ENCODE peak calls at places on chromosomes 11 and 22, in four cellular contexts. One of them, this sample, is unnamed. For H3K36me3 and H3K27me3, the result is how much of the 10 kb centered on the place peaks cover.

GRCh38 chr11:45238724-45239123 is 47.4 kb downstream of the SYT13 start:
- DNase-seq in neural progenitor cell: no peak
- DNase-seq in PC-3: peak
- DNase-seq in fibroblast of lung: peak
- DNase-seq in this sample: no peak

GRCh38 chr11:28697920-28698827 is 590.0 kb downstream of the METTL15 start:
- DNase-seq in neural progenitor cell: peak
- DNase-seq in PC-3: peak
- DNase-seq in fibroblast of lung: peak
- DNase-seq in this sample: peak

GRCh38 chr11:35216962-35217667 is 78.1 kb downstream of the CD44 start:
- DNase-seq in neural progenitor cell: no peak
- DNase-seq in PC-3: no peak
- DNase-seq in fibroblast of lung: no peak
- DNase-seq in this sample: no peak

GRCh38 chr11:61601512-61601911 is 20.6 kb upstream of the SYT7 start:
- DNase-seq in neural progenitor cell: no peak
- DNase-seq in PC-3: peak
- DNase-seq in fibroblast of lung: no peak
- DNase-seq in this sample: no peak

GRCh38 chr11:111913997-111914396 is 1.5 kb downstream of the HSPB2 start:
- DNase-seq in neural progenitor cell: no peak
- DNase-seq in PC-3: peak
- DNase-seq in fibroblast of lung: peak
- DNase-seq in this sample: no peak

GRCh38 chr11:27795955-27796861 is 96.0 kb upstream of the BDNF start:
- DNase-seq in neural progenitor cell: peak
- DNase-seq in PC-3: no peak
- DNase-seq in fibroblast of lung: no peak
- DNase-seq in this sample: peak

GRCh38 chr22:24807284-24807950 is 1.4 kb downstream of the SGSM1 start:
- DNase-seq in neural progenitor cell: peak
- DNase-seq in PC-3: no peak
- DNase-seq in fibroblast of lung: peak
- DNase-seq in this sample: no peak

GRCh38 chr11:39304586-39304985 is 2154.9 kb downstream of the LRRC4C start:
- DNase-seq in neural progenitor cell: no peak
- DNase-seq in PC-3: peak
- DNase-seq in fibroblast of lung: no peak
- DNase-seq in this sample: no peak

GRCh38 chr11:7612056-7612660 is 61.1 kb downstream of the CYB5R2 start:
- DNase-seq in neural progenitor cell: no peak
- DNase-seq in PC-3: no peak
- DNase-seq in fibroblast of lung: no peak
- DNase-seq in this sample: no peak

GRCh38 chr11:117835576-117835975 is 11.0 kb upstream of the FXYD2 start:
- DNase-seq in neural progenitor cell: no peak
- DNase-seq in PC-3: no peak
- DNase-seq in fibroblast of lung: no peak
- DNase-seq in this sample: no peak

GRCh38 chr11:2662024-2662312 is 37.8 kb downstream of the KCNQ1OT1 start:
- DNase-seq in neural progenitor cell: no peak
- DNase-seq in PC-3: no peak
- DNase-seq in fibroblast of lung: no peak
- DNase-seq in this sample: peak

GRCh38 chr22:31083923-31084810 is 3.0 kb downstream of the SMTN start:
- DNase-seq in neural progenitor cell: no peak
- DNase-seq in PC-3: no peak
- DNase-seq in fibroblast of lung: no peak
- DNase-seq in this sample: peak

GRCh38 chr22:48719978-48720661 is 1107.6 kb downstream of the BRD1 start:
- DNase-seq in neural progenitor cell: peak
- DNase-seq in PC-3: no peak
- DNase-seq in fibroblast of lung: no peak
- DNase-seq in this sample: peak

GRCh38 chr11:13104619-13105236 is 95.6 kb downstream of the RASSF10 start:
- DNase-seq in neural progenitor cell: no peak
- DNase-seq in PC-3: no peak
- DNase-seq in fibroblast of lung: no peak
- DNase-seq in this sample: no peak

GRCh38 chr11:104529916-104530315 is 366.0 kb upstream of the PDGFD start:
- DNase-seq in neural progenitor cell: no peak
- DNase-seq in PC-3: no peak
- DNase-seq in fibroblast of lung: no peak
- DNase-seq in this sample: no peak

GRCh38 chr11:2166091-2166851 is 5.3 kb upstream of the INS start:
- DNase-seq in neural progenitor cell: peak
- DNase-seq in PC-3: peak
- DNase-seq in fibroblast of lung: peak
- DNase-seq in this sample: peak

GRCh38 chr22:39239561-39240423 is 5.0 kb downstream of the PDGFB start:
- DNase-seq in neural progenitor cell: no peak
- DNase-seq in PC-3: peak
- DNase-seq in fibroblast of lung: no peak
- DNase-seq in this sample: no peak

GRCh38 chr11:16986434-16987204 is 27.6 kb downstream of the PLEKHA7 start:
- DNase-seq in neural progenitor cell: no peak
- DNase-seq in PC-3: peak
- DNase-seq in fibroblast of lung: no peak
- DNase-seq in this sample: no peak

GRCh38 chr11:3934658-3935057 is 79.2 kb downstream of the STIM1 start:
- DNase-seq in neural progenitor cell: no peak
- DNase-seq in PC-3: no peak
- DNase-seq in fibroblast of lung: no peak
- DNase-seq in this sample: no peak

GRCh38 chr11:44816761-44817160 is 90.0 kb downstream of the TSPAN18 start:
- DNase-seq in neural progenitor cell: no peak
- DNase-seq in PC-3: no peak
- DNase-seq in fibroblast of lung: no peak
- DNase-seq in this sample: no peak

GRCh38 chr11:86688398-86689179 is 16.2 kb upstream of the ME3 start:
- DNase-seq in neural progenitor cell: no peak
- DNase-seq in PC-3: no peak
- DNase-seq in fibroblast of lung: peak
- DNase-seq in this sample: no peak

GRCh38 chr11:100925935-100926334 is 203.7 kb downstream of the PGR start:
- DNase-seq in neural progenitor cell: no peak
- DNase-seq in PC-3: peak
- DNase-seq in fibroblast of lung: peak
- DNase-seq in this sample: no peak

GRCh38 chr11:6862961-6863360 is at the start of gene OR10A2:
- DNase-seq in neural progenitor cell: peak
- DNase-seq in PC-3: peak
- DNase-seq in fibroblast of lung: no peak
- DNase-seq in this sample: peak

GRCh38 chr11:62020661-62021060 is 53.2 kb upstream of the FTH1 start:
- DNase-seq in neural progenitor cell: no peak
- DNase-seq in PC-3: peak
- DNase-seq in fibroblast of lung: no peak
- DNase-seq in this sample: no peak

GRCh38 chr11:78253797-78254196 is 65.1 kb downstream of the USP35 start:
- DNase-seq in neural progenitor cell: no peak
- DNase-seq in PC-3: peak
- DNase-seq in fibroblast of lung: peak
- DNase-seq in this sample: no peak

GRCh38 chr22:45149671-45150070 is 14.1 kb upstream of the NUP50 start:
- DNase-seq in neural progenitor cell: no peak
- DNase-seq in PC-3: no peak
- DNase-seq in fibroblast of lung: peak
- DNase-seq in this sample: no peak

GRCh38 chr11:126636911-126637799 is 281.7 kb downstream of the ST3GAL4 start:
- DNase-seq in neural progenitor cell: no peak
- DNase-seq in PC-3: no peak
- DNase-seq in fibroblast of lung: peak
- DNase-seq in this sample: no peak

GRCh38 chr11:33319965-33320813 is 63.0 kb downstream of the HIPK3 start:
- DNase-seq in neural progenitor cell: no peak
- DNase-seq in PC-3: no peak
- DNase-seq in fibroblast of lung: no peak
- DNase-seq in this sample: no peak

GRCh38 chr11:69560141-69560790 is 78.8 kb downstream of the LINC01488 start:
- DNase-seq in neural progenitor cell: no peak
- DNase-seq in PC-3: no peak
- DNase-seq in fibroblast of lung: peak
- DNase-seq in this sample: no peak

GRCh38 chr11:1628506-1629325 is 859 bp upstream of the KRTAP5-5 start:
- DNase-seq in neural progenitor cell: peak
- DNase-seq in PC-3: peak
- DNase-seq in fibroblast of lung: no peak
- DNase-seq in this sample: peak

GRCh38 chr11:69711824-69712801 is 8.3 kb upstream of the FGF19 start:
- DNase-seq in neural progenitor cell: peak
- DNase-seq in PC-3: no peak
- DNase-seq in fibroblast of lung: no peak
- DNase-seq in this sample: peak

GRCh38 chr11:3882671-3883070 is 27.2 kb downstream of the STIM1 start:
- DNase-seq in neural progenitor cell: no peak
- DNase-seq in PC-3: no peak
- DNase-seq in fibroblast of lung: no peak
- DNase-seq in this sample: no peak

GRCh38 chr11:95668113-95668512 is 121.5 kb downstream of the FAM76B start:
- DNase-seq in neural progenitor cell: no peak
- DNase-seq in PC-3: no peak
- DNase-seq in fibroblast of lung: no peak
- DNase-seq in this sample: no peak

GRCh38 chr11:110148775-110149744 is 55.9 kb downstream of the ZC3H12C start:
- DNase-seq in neural progenitor cell: no peak
- DNase-seq in PC-3: peak
- DNase-seq in fibroblast of lung: peak
- DNase-seq in this sample: no peak

GRCh38 chr11:72641522-72641899 is 32.7 kb downstream of the PDE2A start:
- DNase-seq in neural progenitor cell: no peak
- DNase-seq in PC-3: no peak
- DNase-seq in fibroblast of lung: no peak
- DNase-seq in this sample: no peak
- H3K4me3 ChIP-seq in neural progenitor cell: no peak
- H3K4me3 ChIP-seq in PC-3: peak
- H3K4me3 ChIP-seq in fibroblast of lung: no peak
- H3K4me3 ChIP-seq in this sample: no peak

DNA sequence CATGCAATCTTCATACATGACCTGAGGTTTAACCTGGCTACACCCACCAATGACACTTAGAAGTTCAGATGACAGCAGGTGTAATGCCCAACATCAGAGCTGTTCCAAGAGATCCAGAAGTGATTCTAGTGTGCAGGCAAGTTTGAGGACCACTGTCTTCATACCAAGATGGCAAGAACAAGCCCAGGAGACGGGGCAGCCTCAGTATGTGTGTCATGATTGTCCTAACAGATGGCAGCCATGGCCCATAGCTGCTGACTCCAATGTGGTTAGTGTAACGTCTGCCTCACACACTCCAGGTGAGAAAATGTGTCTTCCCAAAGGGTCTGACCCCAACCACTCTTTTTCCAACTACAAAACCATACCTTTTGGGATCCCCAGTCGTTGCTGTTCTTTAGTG is 97.3 kb downstream of the ETS1 start:
- DNase-seq in neural progenitor cell: no peak
- DNase-seq in PC-3: no peak
- DNase-seq in fibroblast of lung: no peak
- DNase-seq in this sample: no peak
- H3K36me3 ChIP-seq in neural progenitor cell: under half
- H3K36me3 ChIP-seq in PC-3: half or more
- H3K36me3 ChIP-seq in fibroblast of lung: under half
- H3K36me3 ChIP-seq in this sample: under half

GRCh38 chr11:370087-370941 is 1.0 kb downstream of the B4GALNT4 start:
- DNase-seq in neural progenitor cell: peak
- DNase-seq in PC-3: no peak
- DNase-seq in fibroblast of lung: no peak
- DNase-seq in this sample: peak

GRCh38 chr11:367956-368413 is 1.3 kb upstream of the B4GALNT4 start:
- DNase-seq in neural progenitor cell: no peak
- DNase-seq in PC-3: no peak
- DNase-seq in fibroblast of lung: no peak
- DNase-seq in this sample: peak

GRCh38 chr11:369336-370018 is at the start of gene B4GALNT4:
- DNase-seq in neural progenitor cell: peak
- DNase-seq in PC-3: peak
- DNase-seq in fibroblast of lung: peak
- DNase-seq in this sample: peak

GRCh38 chr11:371051-371450 is 1.8 kb downstream of the B4GALNT4 start:
- DNase-seq in neural progenitor cell: no peak
- DNase-seq in PC-3: no peak
- DNase-seq in fibroblast of lung: no peak
- DNase-seq in this sample: no peak

DNA sequence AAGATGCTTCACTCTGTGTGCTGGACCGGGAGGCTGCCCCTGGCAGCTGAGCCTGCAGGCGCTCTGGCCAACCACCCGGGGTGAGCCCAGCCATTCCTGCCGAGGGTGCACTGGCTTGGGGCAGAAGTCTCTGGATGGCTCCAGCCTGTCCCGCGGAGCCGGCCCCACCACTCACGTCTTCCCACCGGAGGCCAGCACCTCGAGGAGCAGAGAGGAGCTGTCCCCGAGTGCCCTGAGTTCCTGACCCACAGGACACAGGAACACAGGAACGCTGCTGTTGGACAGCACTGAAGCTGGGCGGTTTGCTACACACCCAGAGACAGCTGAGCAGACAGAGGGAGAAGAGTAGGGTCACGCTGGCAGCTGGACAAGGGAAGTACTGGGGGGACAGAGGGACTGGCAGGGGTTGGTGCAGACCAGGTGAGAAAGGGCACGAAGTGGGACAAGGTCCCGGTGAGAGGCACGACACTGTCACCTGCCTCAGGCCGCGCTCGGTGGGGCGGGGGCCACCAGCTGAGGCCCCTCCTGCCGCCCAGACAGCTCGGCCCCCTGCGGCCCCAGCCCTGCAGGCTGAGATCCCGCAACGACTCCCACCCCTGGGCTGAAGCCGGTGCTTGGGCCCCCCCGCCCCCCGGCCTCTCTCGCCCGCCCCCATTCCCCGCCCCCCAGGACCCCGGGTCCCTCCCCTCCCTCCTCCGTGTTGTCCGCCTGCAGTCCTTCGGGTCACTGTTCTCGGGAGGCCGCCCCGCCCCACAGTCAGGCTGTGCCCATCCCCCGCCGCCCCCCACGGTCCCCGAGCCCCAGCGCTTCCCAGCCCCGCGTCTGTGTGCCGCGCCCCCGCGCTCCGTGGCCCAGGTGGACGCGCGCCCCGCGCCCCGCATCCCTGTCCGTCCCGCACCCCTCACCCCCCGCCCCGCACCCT is 624 bp upstream of the B4GALNT4 start:
- DNase-seq in neural progenitor cell: peak
- DNase-seq in PC-3: peak
- DNase-seq in fibroblast of lung: no peak
- DNase-seq in this sample: peak
- H3K27me3 ChIP-seq in neural progenitor cell: under half
- H3K27me3 ChIP-seq in PC-3: under half
- H3K27me3 ChIP-seq in fibroblast of lung: under half
- H3K27me3 ChIP-seq in this sample: under half

GRCh38 chr11:76629853-76630599 is 40.5 kb downstream of the LRRC32 start:
- DNase-seq in neural progenitor cell: no peak
- DNase-seq in PC-3: no peak
- DNase-seq in fibroblast of lung: no peak
- DNase-seq in this sample: peak
- H3K4me3 ChIP-seq in neural progenitor cell: no peak
- H3K4me3 ChIP-seq in PC-3: no peak
- H3K4me3 ChIP-seq in fibroblast of lung: no peak
- H3K4me3 ChIP-seq in this sample: no peak

This sample was measured in H7.